ENCODE peak calls at places on chromosomes 4 and X, in six cellular contexts. One of them, this sample, is unnamed.

GRCh38 chr4:25560605-25561004 is 95.0 kb upstream of the SLC34A2 start:
- DNase-seq in EL: no peak
- DNase-seq in epithelial cell of esophagus: no peak
- DNase-seq in stimulated activated CD8-positive, alpha-beta memory T cell treated with anti-CD3 and anti-CD28 coated beads, Interleukin-4, amount 100 ng/mL, for 48 hours: no peak
- DNase-seq in stimulated activated CD4-positive, alpha-beta T cell treated with anti-CD3 and anti-CD28 coated beads, Interleukin-4, amount 100 ng/mL, for 24 hours: no peak
- DNase-seq in left ventricle myocardium inferior: no peak
- DNase-seq in this sample: no peak

GRCh38 chr4:48162162-48162561 is 28.1 kb upstream of the TXK start:
- DNase-seq in EL: peak; percentile 40
- DNase-seq in epithelial cell of esophagus: no peak
- DNase-seq in stimulated activated CD8-positive, alpha-beta memory T cell treated with anti-CD3 and anti-CD28 coated beads, Interleukin-4, amount 100 ng/mL, for 48 hours: no peak
- DNase-seq in stimulated activated CD4-positive, alpha-beta T cell treated with anti-CD3 and anti-CD28 coated beads, Interleukin-4, amount 100 ng/mL, for 24 hours: no peak
- DNase-seq in left ventricle myocardium inferior: no peak
- DNase-seq in this sample: no peak

GRCh38 chr4:139795915-139796314 is 130.3 kb downstream of the MGST2 start:
- DNase-seq in EL: no peak
- DNase-seq in epithelial cell of esophagus: no peak
- DNase-seq in stimulated activated CD8-positive, alpha-beta memory T cell treated with anti-CD3 and anti-CD28 coated beads, Interleukin-4, amount 100 ng/mL, for 48 hours: no peak
- DNase-seq in stimulated activated CD4-positive, alpha-beta T cell treated with anti-CD3 and anti-CD28 coated beads, Interleukin-4, amount 100 ng/mL, for 24 hours: no peak
- DNase-seq in left ventricle myocardium inferior: no peak
- DNase-seq in this sample: no peak

GRCh38 chr4:83285022-83285387 is 407 bp upstream of the COQ2 start:
- DNase-seq in EL: peak; percentile 50
- DNase-seq in epithelial cell of esophagus: peak; percentile 31
- DNase-seq in stimulated activated CD8-positive, alpha-beta memory T cell treated with anti-CD3 and anti-CD28 coated beads, Interleukin-4, amount 100 ng/mL, for 48 hours: no peak
- DNase-seq in stimulated activated CD4-positive, alpha-beta T cell treated with anti-CD3 and anti-CD28 coated beads, Interleukin-4, amount 100 ng/mL, for 24 hours: peak; percentile 9
- DNase-seq in left ventricle myocardium inferior: no peak
- DNase-seq in this sample: no peak

GRCh38 chr4:116952530-116953108 is 132.8 kb downstream of the TRAM1L1 start:
- DNase-seq in EL: no peak
- DNase-seq in epithelial cell of esophagus: no peak
- DNase-seq in stimulated activated CD8-positive, alpha-beta memory T cell treated with anti-CD3 and anti-CD28 coated beads, Interleukin-4, amount 100 ng/mL, for 48 hours: no peak
- DNase-seq in stimulated activated CD4-positive, alpha-beta T cell treated with anti-CD3 and anti-CD28 coated beads, Interleukin-4, amount 100 ng/mL, for 24 hours: no peak
- DNase-seq in left ventricle myocardium inferior: no peak
- DNase-seq in this sample: no peak

GRCh38 chrX:39984191-39984956 is 113.4 kb downstream of the BCOR start:
- DNase-seq in EL: no peak
- DNase-seq in epithelial cell of esophagus: peak; percentile 59
- DNase-seq in stimulated activated CD8-positive, alpha-beta memory T cell treated with anti-CD3 and anti-CD28 coated beads, Interleukin-4, amount 100 ng/mL, for 48 hours: no peak
- DNase-seq in stimulated activated CD4-positive, alpha-beta T cell treated with anti-CD3 and anti-CD28 coated beads, Interleukin-4, amount 100 ng/mL, for 24 hours: no peak
- DNase-seq in left ventricle myocardium inferior: no peak
- DNase-seq in this sample: no peak

GRCh38 chrX:10387011-10387410 is 230.2 kb downstream of the CLCN4 start:
- DNase-seq in EL: peak; percentile 27
- DNase-seq in epithelial cell of esophagus: peak; percentile 65
- DNase-seq in stimulated activated CD8-positive, alpha-beta memory T cell treated with anti-CD3 and anti-CD28 coated beads, Interleukin-4, amount 100 ng/mL, for 48 hours: no peak
- DNase-seq in stimulated activated CD4-positive, alpha-beta T cell treated with anti-CD3 and anti-CD28 coated beads, Interleukin-4, amount 100 ng/mL, for 24 hours: no peak
- DNase-seq in left ventricle myocardium inferior: no peak
- DNase-seq in this sample: no peak

GRCh38 chr4:153218961-153219360 is 14.7 kb downstream of the TRIM2 start:
- DNase-seq in EL: no peak
- DNase-seq in epithelial cell of esophagus: no peak
- DNase-seq in stimulated activated CD8-positive, alpha-beta memory T cell treated with anti-CD3 and anti-CD28 coated beads, Interleukin-4, amount 100 ng/mL, for 48 hours: no peak
- DNase-seq in stimulated activated CD4-positive, alpha-beta T cell treated with anti-CD3 and anti-CD28 coated beads, Interleukin-4, amount 100 ng/mL, for 24 hours: no peak
- DNase-seq in left ventricle myocardium inferior: no peak
- DNase-seq in this sample: no peak

GRCh38 chr4:128663325-128663724 is 146.2 kb upstream of the JADE1 start:
- DNase-seq in EL: no peak
- DNase-seq in epithelial cell of esophagus: no peak
- DNase-seq in stimulated activated CD8-positive, alpha-beta memory T cell treated with anti-CD3 and anti-CD28 coated beads, Interleukin-4, amount 100 ng/mL, for 48 hours: no peak
- DNase-seq in stimulated activated CD4-positive, alpha-beta T cell treated with anti-CD3 and anti-CD28 coated beads, Interleukin-4, amount 100 ng/mL, for 24 hours: no peak
- DNase-seq in left ventricle myocardium inferior: no peak
- DNase-seq in this sample: no peak

GRCh38 chr4:140579278-140579677 is 10.5 kb upstream of the UCP1 start:
- DNase-seq in EL: no peak
- DNase-seq in epithelial cell of esophagus: no peak
- DNase-seq in stimulated activated CD8-positive, alpha-beta memory T cell treated with anti-CD3 and anti-CD28 coated beads, Interleukin-4, amount 100 ng/mL, for 48 hours: no peak
- DNase-seq in stimulated activated CD4-positive, alpha-beta T cell treated with anti-CD3 and anti-CD28 coated beads, Interleukin-4, amount 100 ng/mL, for 24 hours: no peak
- DNase-seq in left ventricle myocardium inferior: no peak
- DNase-seq in this sample: no peak

GRCh38 chr4:185716008-185716976 is 95.7 kb downstream of the SORBS2 start:
- DNase-seq in EL: no peak
- DNase-seq in epithelial cell of esophagus: no peak
- DNase-seq in stimulated activated CD8-positive, alpha-beta memory T cell treated with anti-CD3 and anti-CD28 coated beads, Interleukin-4, amount 100 ng/mL, for 48 hours: no peak
- DNase-seq in stimulated activated CD4-positive, alpha-beta T cell treated with anti-CD3 and anti-CD28 coated beads, Interleukin-4, amount 100 ng/mL, for 24 hours: no peak
- DNase-seq in left ventricle myocardium inferior: no peak
- DNase-seq in this sample: no peak

GRCh38 chr4:78647272-78647671 is 95.7 kb downstream of the ANXA3 start:
- DNase-seq in EL: no peak
- DNase-seq in epithelial cell of esophagus: peak; percentile 54
- DNase-seq in stimulated activated CD8-positive, alpha-beta memory T cell treated with anti-CD3 and anti-CD28 coated beads, Interleukin-4, amount 100 ng/mL, for 48 hours: no peak
- DNase-seq in stimulated activated CD4-positive, alpha-beta T cell treated with anti-CD3 and anti-CD28 coated beads, Interleukin-4, amount 100 ng/mL, for 24 hours: no peak
- DNase-seq in left ventricle myocardium inferior: no peak
- DNase-seq in this sample: no peak

GRCh38 chrX:335758-336155 is 17.2 kb upstream of the GTPBP6 start:
- DNase-seq in EL: no peak
- DNase-seq in epithelial cell of esophagus: no peak
- DNase-seq in stimulated activated CD8-positive, alpha-beta memory T cell treated with anti-CD3 and anti-CD28 coated beads, Interleukin-4, amount 100 ng/mL, for 48 hours: no peak
- DNase-seq in stimulated activated CD4-positive, alpha-beta T cell treated with anti-CD3 and anti-CD28 coated beads, Interleukin-4, amount 100 ng/mL, for 24 hours: no peak
- DNase-seq in left ventricle myocardium inferior: no peak
- DNase-seq in this sample: peak; percentile 19

GRCh38 chr4:116229420-116229819 is 856.0 kb downstream of the TRAM1L1 start:
- DNase-seq in EL: no peak
- DNase-seq in epithelial cell of esophagus: no peak
- DNase-seq in stimulated activated CD8-positive, alpha-beta memory T cell treated with anti-CD3 and anti-CD28 coated beads, Interleukin-4, amount 100 ng/mL, for 48 hours: no peak
- DNase-seq in stimulated activated CD4-positive, alpha-beta T cell treated with anti-CD3 and anti-CD28 coated beads, Interleukin-4, amount 100 ng/mL, for 24 hours: no peak
- DNase-seq in left ventricle myocardium inferior: no peak
- DNase-seq in this sample: no peak

GRCh38 chr4:15297344-15297743 is 130.5 kb upstream of the C1QTNF7 start:
- DNase-seq in EL: no peak
- DNase-seq in epithelial cell of esophagus: no peak
- DNase-seq in stimulated activated CD8-positive, alpha-beta memory T cell treated with anti-CD3 and anti-CD28 coated beads, Interleukin-4, amount 100 ng/mL, for 48 hours: no peak
- DNase-seq in stimulated activated CD4-positive, alpha-beta T cell treated with anti-CD3 and anti-CD28 coated beads, Interleukin-4, amount 100 ng/mL, for 24 hours: no peak
- DNase-seq in left ventricle myocardium inferior: no peak
- DNase-seq in this sample: no peak

GRCh38 chrX:129721414-129721813 is 17.4 kb upstream of the XPNPEP2 start:
- DNase-seq in EL: no peak
- DNase-seq in epithelial cell of esophagus: no peak
- DNase-seq in stimulated activated CD8-positive, alpha-beta memory T cell treated with anti-CD3 and anti-CD28 coated beads, Interleukin-4, amount 100 ng/mL, for 48 hours: no peak
- DNase-seq in stimulated activated CD4-positive, alpha-beta T cell treated with anti-CD3 and anti-CD28 coated beads, Interleukin-4, amount 100 ng/mL, for 24 hours: no peak
- DNase-seq in left ventricle myocardium inferior: no peak
- DNase-seq in this sample: no peak

GRCh38 chr4:176302283-176303275 is 17.2 kb upstream of the SPCS3 start:
- DNase-seq in EL: peak; percentile 78
- DNase-seq in epithelial cell of esophagus: peak; percentile 82
- DNase-seq in stimulated activated CD8-positive, alpha-beta memory T cell treated with anti-CD3 and anti-CD28 coated beads, Interleukin-4, amount 100 ng/mL, for 48 hours: no peak
- DNase-seq in stimulated activated CD4-positive, alpha-beta T cell treated with anti-CD3 and anti-CD28 coated beads, Interleukin-4, amount 100 ng/mL, for 24 hours: no peak
- DNase-seq in left ventricle myocardium inferior: no peak
- DNase-seq in this sample: no peak

GRCh38 chr4:171067422-171067821 is 745.8 kb upstream of the GALNTL6 start:
- DNase-seq in EL: no peak
- DNase-seq in epithelial cell of esophagus: no peak
- DNase-seq in stimulated activated CD8-positive, alpha-beta memory T cell treated with anti-CD3 and anti-CD28 coated beads, Interleukin-4, amount 100 ng/mL, for 48 hours: no peak
- DNase-seq in stimulated activated CD4-positive, alpha-beta T cell treated with anti-CD3 and anti-CD28 coated beads, Interleukin-4, amount 100 ng/mL, for 24 hours: no peak
- DNase-seq in left ventricle myocardium inferior: no peak
- DNase-seq in this sample: no peak

GRCh38 chr4:120144634-120145033 is 78.0 kb upstream of the MAD2L1 start:
- DNase-seq in EL: no peak
- DNase-seq in epithelial cell of esophagus: no peak
- DNase-seq in stimulated activated CD8-positive, alpha-beta memory T cell treated with anti-CD3 and anti-CD28 coated beads, Interleukin-4, amount 100 ng/mL, for 48 hours: no peak
- DNase-seq in stimulated activated CD4-positive, alpha-beta T cell treated with anti-CD3 and anti-CD28 coated beads, Interleukin-4, amount 100 ng/mL, for 24 hours: no peak
- DNase-seq in left ventricle myocardium inferior: no peak
- DNase-seq in this sample: no peak

GRCh38 chr4:33649015-33649414 is 2595.3 kb downstream of the ARAP2 start:
- DNase-seq in EL: peak; percentile 49
- DNase-seq in epithelial cell of esophagus: peak; percentile 60
- DNase-seq in stimulated activated CD8-positive, alpha-beta memory T cell treated with anti-CD3 and anti-CD28 coated beads, Interleukin-4, amount 100 ng/mL, for 48 hours: no peak
- DNase-seq in stimulated activated CD4-positive, alpha-beta T cell treated with anti-CD3 and anti-CD28 coated beads, Interleukin-4, amount 100 ng/mL, for 24 hours: no peak
- DNase-seq in left ventricle myocardium inferior: no peak
- DNase-seq in this sample: no peak

GRCh38 chr4:163592207-163592606 is 97.7 kb downstream of the TMA16 start:
- DNase-seq in EL: no peak
- DNase-seq in epithelial cell of esophagus: no peak
- DNase-seq in stimulated activated CD8-positive, alpha-beta memory T cell treated with anti-CD3 and anti-CD28 coated beads, Interleukin-4, amount 100 ng/mL, for 48 hours: no peak
- DNase-seq in stimulated activated CD4-positive, alpha-beta T cell treated with anti-CD3 and anti-CD28 coated beads, Interleukin-4, amount 100 ng/mL, for 24 hours: no peak
- DNase-seq in left ventricle myocardium inferior: no peak
- DNase-seq in this sample: no peak

GRCh38 chr4:145851516-145852201 is 87.0 kb downstream of the ZNF827 start:
- DNase-seq in EL: no peak
- DNase-seq in epithelial cell of esophagus: no peak
- DNase-seq in stimulated activated CD8-positive, alpha-beta memory T cell treated with anti-CD3 and anti-CD28 coated beads, Interleukin-4, amount 100 ng/mL, for 48 hours: no peak
- DNase-seq in stimulated activated CD4-positive, alpha-beta T cell treated with anti-CD3 and anti-CD28 coated beads, Interleukin-4, amount 100 ng/mL, for 24 hours: no peak
- DNase-seq in left ventricle myocardium inferior: no peak
- DNase-seq in this sample: no peak

GRCh38 chr4:101987623-101988243 is 197.2 kb downstream of the BANK1 start:
- DNase-seq in EL: no peak
- DNase-seq in epithelial cell of esophagus: no peak
- DNase-seq in stimulated activated CD8-positive, alpha-beta memory T cell treated with anti-CD3 and anti-CD28 coated beads, Interleukin-4, amount 100 ng/mL, for 48 hours: no peak
- DNase-seq in stimulated activated CD4-positive, alpha-beta T cell treated with anti-CD3 and anti-CD28 coated beads, Interleukin-4, amount 100 ng/mL, for 24 hours: no peak
- DNase-seq in left ventricle myocardium inferior: no peak
- DNase-seq in this sample: no peak

GRCh38 chr4:182380701-182381295 is 137.6 kb downstream of the TENM3 start:
- DNase-seq in EL: no peak
- DNase-seq in epithelial cell of esophagus: no peak
- DNase-seq in stimulated activated CD8-positive, alpha-beta memory T cell treated with anti-CD3 and anti-CD28 coated beads, Interleukin-4, amount 100 ng/mL, for 48 hours: no peak
- DNase-seq in stimulated activated CD4-positive, alpha-beta T cell treated with anti-CD3 and anti-CD28 coated beads, Interleukin-4, amount 100 ng/mL, for 24 hours: no peak
- DNase-seq in left ventricle myocardium inferior: no peak
- DNase-seq in this sample: no peak

GRCh38 chrX:10579753-10580060 is 40.7 kb downstream of the MID1 start:
- DNase-seq in EL: peak; percentile 40
- DNase-seq in epithelial cell of esophagus: peak; percentile 13
- DNase-seq in stimulated activated CD8-positive, alpha-beta memory T cell treated with anti-CD3 and anti-CD28 coated beads, Interleukin-4, amount 100 ng/mL, for 48 hours: no peak
- DNase-seq in stimulated activated CD4-positive, alpha-beta T cell treated with anti-CD3 and anti-CD28 coated beads, Interleukin-4, amount 100 ng/mL, for 24 hours: no peak
- DNase-seq in left ventricle myocardium inferior: no peak
- DNase-seq in this sample: no peak

GRCh38 chrX:68746988-68747387 is 81.8 kb upstream of the EFNB1 start:
- DNase-seq in EL: no peak
- DNase-seq in epithelial cell of esophagus: no peak
- DNase-seq in stimulated activated CD8-positive, alpha-beta memory T cell treated with anti-CD3 and anti-CD28 coated beads, Interleukin-4, amount 100 ng/mL, for 48 hours: no peak
- DNase-seq in stimulated activated CD4-positive, alpha-beta T cell treated with anti-CD3 and anti-CD28 coated beads, Interleukin-4, amount 100 ng/mL, for 24 hours: no peak
- DNase-seq in left ventricle myocardium inferior: no peak
- DNase-seq in this sample: no peak

GRCh38 chr4:16032871-16033505 is 50.8 kb downstream of the PROM1 start:
- DNase-seq in EL: no peak
- DNase-seq in epithelial cell of esophagus: no peak
- DNase-seq in stimulated activated CD8-positive, alpha-beta memory T cell treated with anti-CD3 and anti-CD28 coated beads, Interleukin-4, amount 100 ng/mL, for 48 hours: no peak
- DNase-seq in stimulated activated CD4-positive, alpha-beta T cell treated with anti-CD3 and anti-CD28 coated beads, Interleukin-4, amount 100 ng/mL, for 24 hours: no peak
- DNase-seq in left ventricle myocardium inferior: no peak
- DNase-seq in this sample: no peak

GRCh38 chrX:74656079-74656745 is 41.8 kb upstream of the RLIM start:
- DNase-seq in EL: peak; percentile 64
- DNase-seq in epithelial cell of esophagus: no peak
- DNase-seq in stimulated activated CD8-positive, alpha-beta memory T cell treated with anti-CD3 and anti-CD28 coated beads, Interleukin-4, amount 100 ng/mL, for 48 hours: no peak
- DNase-seq in stimulated activated CD4-positive, alpha-beta T cell treated with anti-CD3 and anti-CD28 coated beads, Interleukin-4, amount 100 ng/mL, for 24 hours: no peak
- DNase-seq in left ventricle myocardium inferior: no peak
- DNase-seq in this sample: no peak

GRCh38 chr4:90069151-90069550 is 58.0 kb upstream of the CCSER1 start:
- DNase-seq in EL: no peak
- DNase-seq in epithelial cell of esophagus: peak; percentile 77
- DNase-seq in stimulated activated CD8-positive, alpha-beta memory T cell treated with anti-CD3 and anti-CD28 coated beads, Interleukin-4, amount 100 ng/mL, for 48 hours: no peak
- DNase-seq in stimulated activated CD4-positive, alpha-beta T cell treated with anti-CD3 and anti-CD28 coated beads, Interleukin-4, amount 100 ng/mL, for 24 hours: no peak
- DNase-seq in left ventricle myocardium inferior: no peak
- DNase-seq in this sample: no peak

GRCh38 chr4:56424697-56425514 is 10.5 kb downstream of the PPAT start:
- DNase-seq in EL: peak; percentile 26
- DNase-seq in epithelial cell of esophagus: peak; percentile 40
- DNase-seq in stimulated activated CD8-positive, alpha-beta memory T cell treated with anti-CD3 and anti-CD28 coated beads, Interleukin-4, amount 100 ng/mL, for 48 hours: no peak
- DNase-seq in stimulated activated CD4-positive, alpha-beta T cell treated with anti-CD3 and anti-CD28 coated beads, Interleukin-4, amount 100 ng/mL, for 24 hours: peak; percentile 38
- DNase-seq in left ventricle myocardium inferior: no peak
- DNase-seq in this sample: no peak

GRCh38 chrX:130330706-130331105 is 9.0 kb upstream of the SLC25A14 start:
- DNase-seq in EL: peak; percentile 50
- DNase-seq in epithelial cell of esophagus: peak; percentile 45
- DNase-seq in stimulated activated CD8-positive, alpha-beta memory T cell treated with anti-CD3 and anti-CD28 coated beads, Interleukin-4, amount 100 ng/mL, for 48 hours: peak; percentile 51
- DNase-seq in stimulated activated CD4-positive, alpha-beta T cell treated with anti-CD3 and anti-CD28 coated beads, Interleukin-4, amount 100 ng/mL, for 24 hours: peak; percentile 21
- DNase-seq in left ventricle myocardium inferior: peak; percentile 14
- DNase-seq in this sample: peak; percentile 57

GRCh38 chr4:4860381-4860802 is 927 bp downstream of the MSX1 start:
- DNase-seq in EL: no peak
- DNase-seq in epithelial cell of esophagus: no peak
- DNase-seq in stimulated activated CD8-positive, alpha-beta memory T cell treated with anti-CD3 and anti-CD28 coated beads, Interleukin-4, amount 100 ng/mL, for 48 hours: no peak
- DNase-seq in stimulated activated CD4-positive, alpha-beta T cell treated with anti-CD3 and anti-CD28 coated beads, Interleukin-4, amount 100 ng/mL, for 24 hours: no peak
- DNase-seq in left ventricle myocardium inferior: no peak
- DNase-seq in this sample: no peak

GRCh38 chrX:8036914-8037313 is 109.7 kb upstream of the PNPLA4 start:
- DNase-seq in EL: no peak
- DNase-seq in epithelial cell of esophagus: no peak
- DNase-seq in stimulated activated CD8-positive, alpha-beta memory T cell treated with anti-CD3 and anti-CD28 coated beads, Interleukin-4, amount 100 ng/mL, for 48 hours: no peak
- DNase-seq in stimulated activated CD4-positive, alpha-beta T cell treated with anti-CD3 and anti-CD28 coated beads, Interleukin-4, amount 100 ng/mL, for 24 hours: no peak
- DNase-seq in left ventricle myocardium inferior: no peak
- DNase-seq in this sample: no peak

GRCh38 chrX:130626521-130626920 is 224.7 kb downstream of the RBMX2 start:
- DNase-seq in EL: no peak
- DNase-seq in epithelial cell of esophagus: no peak
- DNase-seq in stimulated activated CD8-positive, alpha-beta memory T cell treated with anti-CD3 and anti-CD28 coated beads, Interleukin-4, amount 100 ng/mL, for 48 hours: no peak
- DNase-seq in stimulated activated CD4-positive, alpha-beta T cell treated with anti-CD3 and anti-CD28 coated beads, Interleukin-4, amount 100 ng/mL, for 24 hours: no peak
- DNase-seq in left ventricle myocardium inferior: no peak
- DNase-seq in this sample: no peak

GRCh38 chrX:132217203-132218073 is 1.8 kb downstream of the RAP2C start:
- DNase-seq in EL: peak; percentile 78
- DNase-seq in epithelial cell of esophagus: peak; percentile 81
- DNase-seq in stimulated activated CD8-positive, alpha-beta memory T cell treated with anti-CD3 and anti-CD28 coated beads, Interleukin-4, amount 100 ng/mL, for 48 hours: peak; percentile 76
- DNase-seq in stimulated activated CD4-positive, alpha-beta T cell treated with anti-CD3 and anti-CD28 coated beads, Interleukin-4, amount 100 ng/mL, for 24 hours: peak; percentile 75
- DNase-seq in left ventricle myocardium inferior: peak; percentile 41
- DNase-seq in this sample: peak; percentile 63

GRCh38 chr4:102687373-102687981 is 73.3 kb downstream of the MANBA start:
- DNase-seq in EL: no peak
- DNase-seq in epithelial cell of esophagus: peak; percentile 96
- DNase-seq in stimulated activated CD8-positive, alpha-beta memory T cell treated with anti-CD3 and anti-CD28 coated beads, Interleukin-4, amount 100 ng/mL, for 48 hours: no peak
- DNase-seq in stimulated activated CD4-positive, alpha-beta T cell treated with anti-CD3 and anti-CD28 coated beads, Interleukin-4, amount 100 ng/mL, for 24 hours: no peak
- DNase-seq in left ventricle myocardium inferior: no peak
- DNase-seq in this sample: no peak

GRCh38 chr4:46370531-46370930 is 19.4 kb downstream of the GABRA2 start:
- DNase-seq in EL: no peak
- DNase-seq in epithelial cell of esophagus: no peak
- DNase-seq in stimulated activated CD8-positive, alpha-beta memory T cell treated with anti-CD3 and anti-CD28 coated beads, Interleukin-4, amount 100 ng/mL, for 48 hours: no peak
- DNase-seq in stimulated activated CD4-positive, alpha-beta T cell treated with anti-CD3 and anti-CD28 coated beads, Interleukin-4, amount 100 ng/mL, for 24 hours: no peak
- DNase-seq in left ventricle myocardium inferior: no peak
- DNase-seq in this sample: no peak

GRCh38 chr4:99856166-99856565 is 38.1 kb downstream of the LAMTOR3 start:
- DNase-seq in EL: peak; percentile 33
- DNase-seq in epithelial cell of esophagus: peak; percentile 85
- DNase-seq in stimulated activated CD8-positive, alpha-beta memory T cell treated with anti-CD3 and anti-CD28 coated beads, Interleukin-4, amount 100 ng/mL, for 48 hours: no peak
- DNase-seq in stimulated activated CD4-positive, alpha-beta T cell treated with anti-CD3 and anti-CD28 coated beads, Interleukin-4, amount 100 ng/mL, for 24 hours: peak; percentile 29
- DNase-seq in left ventricle myocardium inferior: no peak
- DNase-seq in this sample: no peak

GRCh38 chr4:185464184-185464583 is 7.3 kb downstream of the CCDC110 start:
- DNase-seq in EL: no peak
- DNase-seq in epithelial cell of esophagus: no peak
- DNase-seq in stimulated activated CD8-positive, alpha-beta memory T cell treated with anti-CD3 and anti-CD28 coated beads, Interleukin-4, amount 100 ng/mL, for 48 hours: no peak
- DNase-seq in stimulated activated CD4-positive, alpha-beta T cell treated with anti-CD3 and anti-CD28 coated beads, Interleukin-4, amount 100 ng/mL, for 24 hours: no peak
- DNase-seq in left ventricle myocardium inferior: no peak
- DNase-seq in this sample: no peak